ENCODE peak calls at places on chromosomes 3 and 15, in nine cellular contexts. F is HCT116; M is hypothalamus; G is dermis microvascular lymphatic vessel endothelial cell; T is NCI-H510A treated with DMSO at 0.1 percent for 48 hours; L is stimulated activated CD4-positive, alpha-beta T cell treated with anti-CD3 and anti-CD28 coated beads, TNF-alpha, amount 100 ng/mL, for 4 hours; Q is stomach; Y is EH; X is esophagus squamous epithelium. B is an unnamed sample.

GRCh38 chr3:141373768-141374526 is 5.6 kb downstream of the ZBTB38 start:
- DNase-seq in F (no peak), M (no peak), G (no peak), T (no peak), L (no peak), Q (no peak), Y (peak), X (no peak), B (no peak)

GRCh38 chr3:158801200-158801599 is 654 bp upstream of the MFSD1 start:
- DNase-seq in F (no peak), M (no peak), G (no peak), T (no peak), L (no peak), Q (no peak), Y (peak), X (no peak), B (peak)

GRCh38 chr3:175001091-175001490 is 142.0 kb downstream of the NAALADL2 start:
- DNase-seq in F (no peak), M (no peak), G (no peak), T (no peak), L (no peak), Q (no peak), Y (no peak), X (no peak), B (no peak)

GRCh38 chr3:136606990-136607389 is 145.2 kb downstream of the STAG1 start:
- DNase-seq in F (no peak), M (no peak), G (no peak), T (no peak), L (no peak), Q (no peak), Y (no peak), X (no peak), B (no peak)

GRCh38 chr3:125375950-125376679 is 990 bp upstream of the ZNF148 start:
- DNase-seq in F (no peak), M (no peak), G (no peak), T (no peak), L (no peak), Q (no peak), Y (peak), X (no peak), B (no peak)

GRCh38 chr3:127997961-127998360 is 54.3 kb upstream of the SEC61A1 start:
- DNase-seq in F (no peak), M (no peak), G (no peak), T (peak), L (no peak), Q (peak), Y (no peak), X (no peak), B (no peak)

GRCh38 chr3:120641696-120642246 is 40.3 kb downstream of the HGD start:
- DNase-seq in F (no peak), M (no peak), G (no peak), T (no peak), L (no peak), Q (no peak), Y (no peak), X (no peak), B (peak)

GRCh38 chr3:47342812-47343211 is 38.0 kb upstream of the PTPN23 start:
- DNase-seq in F (no peak), M (no peak), G (no peak), T (no peak), L (no peak), Q (no peak), Y (no peak), X (no peak), B (no peak)

GRCh38 chr15:70433583-70434288 is 329.6 kb downstream of the UACA start:
- DNase-seq in F (no peak), M (no peak), G (no peak), T (no peak), L (no peak), Q (peak), Y (no peak), X (no peak), B (no peak)

GRCh38 chr3:195001961-195002861 is 268.7 kb downstream of the XXYLT1 start:
- DNase-seq in F (peak), M (no peak), G (peak), T (peak), L (no peak), Q (peak), Y (peak), X (no peak), B (no peak)

GRCh38 chr3:188407158-188407880 is 253.4 kb downstream of the LPP start:
- DNase-seq in F (no peak), M (no peak), G (no peak), T (no peak), L (no peak), Q (no peak), Y (peak), X (no peak), B (no peak)

GRCh38 chr3:74636981-74637380 is 22.5 kb upstream of the CNTN3 start:
- DNase-seq in F (no peak), M (no peak), G (no peak), T (no peak), L (no peak), Q (no peak), Y (peak), X (no peak), B (no peak)

GRCh38 chr15:47027322-47027946 is 689.9 kb upstream of the SEMA6D start:
- DNase-seq in F (no peak), M (no peak), G (no peak), T (no peak), L (no peak), Q (no peak), Y (no peak), X (no peak), B (peak)

GRCh38 chr15:60208708-60209107 is 189.1 kb downstream of the ANXA2 start:
- DNase-seq in F (no peak), M (no peak), G (no peak), T (no peak), L (no peak), Q (no peak), Y (peak), X (no peak), B (no peak)

GRCh38 chr3:48088056-48088748 is 72.0 kb upstream of the MAP4 start:
- DNase-seq in F (no peak), M (peak), G (no peak), T (no peak), L (peak), Q (peak), Y (peak), X (no peak), B (peak)

GRCh38 chr3:160756907-160757623 is 1.0 kb downstream of the PPM1L start:
- DNase-seq in F (no peak), M (peak), G (no peak), T (peak), L (no peak), Q (peak), Y (no peak), X (no peak), B (peak)

GRCh38 chr15:82128401-82129143 is 82.8 kb upstream of the MEX3B start:
- DNase-seq in F (no peak), M (no peak), G (no peak), T (no peak), L (no peak), Q (no peak), Y (peak), X (no peak), B (no peak)

GRCh38 chr3:172557515-172558220 is 34.4 kb upstream of the TNFSF10 start:
- DNase-seq in F (no peak), M (no peak), G (no peak), T (no peak), L (no peak), Q (no peak), Y (no peak), X (no peak), B (peak)

GRCh38 chr3:136750209-136750921 is 1.8 kb downstream of the STAG1 start:
- DNase-seq in F (no peak), M (no peak), G (no peak), T (no peak), L (no peak), Q (no peak), Y (peak), X (no peak), B (no peak)

GRCh38 chr3:13839766-13840340 is 40.0 kb downstream of the WNT7A start:
- DNase-seq in F (no peak), M (no peak), G (no peak), T (no peak), L (no peak), Q (no peak), Y (no peak), X (no peak), B (peak)

GRCh38 chr3:111071257-111072015 is at the start of gene NECTIN3:
- DNase-seq in F (peak), M (peak), G (peak), T (peak), L (peak), Q (peak), Y (peak), X (peak), B (peak)

GRCh38 chr3:127637546-127637945 is 8.6 kb downstream of the PODXL2 start:
- DNase-seq in F (no peak), M (no peak), G (no peak), T (no peak), L (no peak), Q (no peak), Y (no peak), X (no peak), B (no peak)

GRCh38 chr3:40847571-40847992 is 322.8 kb downstream of the ZNF621 start:
- DNase-seq in F (no peak), M (no peak), G (no peak), T (no peak), L (no peak), Q (no peak), Y (peak), X (no peak), B (peak)

GRCh38 chr3:150451329-150452084 is 43.4 kb downstream of the TSC22D2 start:
- DNase-seq in F (no peak), M (no peak), G (no peak), T (no peak), L (no peak), Q (no peak), Y (no peak), X (no peak), B (no peak)

GRCh38 chr15:44727462-44728231 is 8.7 kb upstream of the TRIM69 start:
- DNase-seq in F (no peak), M (no peak), G (no peak), T (no peak), L (no peak), Q (no peak), Y (no peak), X (no peak), B (no peak)